ENCODE peak calls at places on chromosomes 5 and 9, in seven cellular contexts. One of them, this sample, is unnamed.

GRCh38 chr9:21121079-21121478 is 20.6 kb downstream of the IFNW1 start:
- DNase-seq in body of pancreas: no peak
- DNase-seq in GM13976: no peak
- DNase-seq in right atrium auricular region: no peak
- DNase-seq in WERI-Rb-1: no peak
- DNase-seq in ovary: no peak
- DNase-seq in Calu3: no peak
- DNase-seq in this sample: no peak

GRCh38 chr5:57216714-57217113 is 42.9 kb downstream of the GPBP1 start:
- DNase-seq in right atrium auricular region: no peak
- DNase-seq in Calu3: no peak
- DNase-seq in body of pancreas: no peak
- DNase-seq in WERI-Rb-1: no peak
- DNase-seq in ovary: no peak
- DNase-seq in GM13976: no peak
- DNase-seq in this sample: no peak

GRCh38 chr5:7927466-7928375 is 58.8 kb downstream of the MTRR start:
- DNase-seq in WERI-Rb-1: peak; percentile 66
- DNase-seq in GM13976: peak; percentile 78
- DNase-seq in body of pancreas: peak; percentile 59
- DNase-seq in Calu3: peak; percentile 70
- DNase-seq in right atrium auricular region: no peak
- DNase-seq in ovary: peak; percentile 67
- DNase-seq in this sample: peak; percentile 71

GRCh38 chr9:133616643-133617405 is 7.6 kb upstream of the FAM163B start:
- DNase-seq in ovary: no peak
- DNase-seq in GM13976: no peak
- DNase-seq in right atrium auricular region: no peak
- DNase-seq in Calu3: no peak
- DNase-seq in body of pancreas: no peak
- DNase-seq in WERI-Rb-1: no peak
- DNase-seq in this sample: no peak

GRCh38 chr9:105842023-105842644 is 147.8 kb downstream of the TMEM38B start:
- DNase-seq in ovary: no peak
- DNase-seq in body of pancreas: peak; percentile 14
- DNase-seq in Calu3: peak; percentile 43
- DNase-seq in WERI-Rb-1: peak; percentile 43
- DNase-seq in GM13976: peak; percentile 55
- DNase-seq in right atrium auricular region: no peak
- DNase-seq in this sample: peak; percentile 47

GRCh38 chr9:137550958-137551655 is 572 bp upstream of the MRPL41 start:
- DNase-seq in ovary: no peak
- DNase-seq in body of pancreas: no peak
- DNase-seq in WERI-Rb-1: peak; percentile 87
- DNase-seq in Calu3: peak; percentile 74
- DNase-seq in GM13976: no peak
- DNase-seq in right atrium auricular region: peak; percentile 77
- DNase-seq in this sample: no peak

GRCh38 chr9:106880863-106881262 is 17.9 kb downstream of the ZNF462 start:
- DNase-seq in GM13976: no peak
- DNase-seq in WERI-Rb-1: no peak
- DNase-seq in right atrium auricular region: no peak
- DNase-seq in Calu3: no peak
- DNase-seq in body of pancreas: no peak
- DNase-seq in ovary: peak; percentile 30
- DNase-seq in this sample: no peak

GRCh38 chr5:121497176-121497575 is 354.5 kb upstream of the FTMT start:
- DNase-seq in right atrium auricular region: no peak
- DNase-seq in ovary: no peak
- DNase-seq in Calu3: no peak
- DNase-seq in WERI-Rb-1: no peak
- DNase-seq in body of pancreas: no peak
- DNase-seq in GM13976: no peak
- DNase-seq in this sample: no peak

GRCh38 chr5:19923742-19924141 is 64.3 kb downstream of the CDH18 start:
- DNase-seq in GM13976: no peak
- DNase-seq in body of pancreas: no peak
- DNase-seq in ovary: no peak
- DNase-seq in right atrium auricular region: no peak
- DNase-seq in WERI-Rb-1: no peak
- DNase-seq in Calu3: no peak
- DNase-seq in this sample: no peak

GRCh38 chr9:133945977-133946753 is 46.0 kb downstream of the VAV2 start:
- DNase-seq in WERI-Rb-1: no peak
- DNase-seq in body of pancreas: peak; percentile 11
- DNase-seq in ovary: no peak
- DNase-seq in Calu3: no peak
- DNase-seq in right atrium auricular region: no peak
- DNase-seq in GM13976: peak; percentile 71
- DNase-seq in this sample: peak; percentile 62

DNA sequence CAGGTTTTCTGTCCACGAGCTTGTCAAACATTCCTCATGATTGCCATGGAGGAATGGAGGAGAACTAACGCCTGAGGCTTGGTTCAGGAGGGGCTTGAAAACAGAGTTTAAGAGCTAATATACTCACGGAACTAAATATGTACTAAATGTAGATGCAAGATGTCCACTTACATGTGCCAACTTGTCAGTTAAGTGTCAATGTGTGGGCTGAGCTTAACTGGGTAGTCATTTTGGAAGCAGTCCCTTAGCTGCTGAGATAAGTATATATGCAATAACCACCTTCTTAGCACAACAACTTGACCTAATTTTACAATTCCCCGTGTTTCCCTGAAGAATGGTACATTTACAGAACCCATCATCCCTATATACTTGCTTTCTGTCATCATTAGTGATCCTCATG is 176.0 kb downstream of the PTPRD start:
- DNase-seq in right atrium auricular region: no peak
- DNase-seq in Calu3: no peak
- DNase-seq in body of pancreas: no peak
- DNase-seq in GM13976: no peak
- DNase-seq in WERI-Rb-1: no peak
- DNase-seq in ovary: no peak
- DNase-seq in this sample: no peak
- TF ChIP-seq CTCF in right atrium auricular region: no peak
- TF ChIP-seq CTCF in Calu3: no peak
- TF ChIP-seq CTCF in body of pancreas: no peak
- TF ChIP-seq CTCF in GM13976: no peak
- TF ChIP-seq CTCF in WERI-Rb-1: no peak
- TF ChIP-seq CTCF in ovary: no peak
- TF ChIP-seq CTCF in this sample: no peak

DNA sequence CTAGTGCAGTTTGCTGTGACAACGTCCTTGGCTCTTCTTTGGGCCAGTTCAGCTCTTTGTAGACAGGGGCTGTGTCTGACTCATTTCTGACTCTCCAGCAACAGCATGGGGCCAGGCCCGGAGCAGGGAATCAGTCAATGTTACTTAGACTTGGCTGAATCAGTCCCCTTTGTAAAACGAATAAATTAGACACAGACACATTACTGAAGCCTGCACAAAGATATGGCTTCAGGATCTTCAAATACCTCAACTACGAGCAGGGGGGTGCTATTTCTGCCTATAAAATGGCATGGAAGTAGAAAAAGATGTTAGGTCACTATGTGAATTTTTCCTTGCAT is 204.7 kb downstream of the TTLL11 start:
- DNase-seq in GM13976: no peak
- DNase-seq in body of pancreas: no peak
- DNase-seq in WERI-Rb-1: no peak
- DNase-seq in right atrium auricular region: peak; percentile 69
- DNase-seq in Calu3: no peak
- DNase-seq in ovary: peak; percentile 62
- DNase-seq in this sample: no peak
- TF ChIP-seq CTCF in GM13976: no peak
- TF ChIP-seq CTCF in body of pancreas: no peak
- TF ChIP-seq CTCF in WERI-Rb-1: no peak
- TF ChIP-seq CTCF in right atrium auricular region: no peak
- TF ChIP-seq CTCF in Calu3: no peak
- TF ChIP-seq CTCF in ovary: no peak
- TF ChIP-seq CTCF in this sample: no peak

GRCh38 chr5:180860273-180860886 is 696 bp downstream of the ZFP62 start:
- DNase-seq in Calu3: peak; percentile 36
- DNase-seq in WERI-Rb-1: peak; percentile 15
- DNase-seq in right atrium auricular region: no peak
- DNase-seq in GM13976: peak; percentile 78
- DNase-seq in body of pancreas: peak; percentile 26
- DNase-seq in ovary: no peak
- DNase-seq in this sample: peak; percentile 83
- TF ChIP-seq CTCF in Calu3: no peak
- TF ChIP-seq CTCF in WERI-Rb-1: peak; percentile 5
- TF ChIP-seq CTCF in right atrium auricular region: peak; percentile 27
- TF ChIP-seq CTCF in GM13976: peak; percentile 13
- TF ChIP-seq CTCF in body of pancreas: peak; percentile 21
- TF ChIP-seq CTCF in ovary: no peak
- TF ChIP-seq CTCF in this sample: no peak

GRCh38 chr5:150613991-150614650 is 26.3 kb upstream of the SYNPO start:
- DNase-seq in GM13976: no peak
- DNase-seq in body of pancreas: peak; percentile 77
- DNase-seq in ovary: no peak
- DNase-seq in Calu3: no peak
- DNase-seq in right atrium auricular region: no peak
- DNase-seq in WERI-Rb-1: no peak
- DNase-seq in this sample: no peak
- TF ChIP-seq CTCF in GM13976: no peak
- TF ChIP-seq CTCF in body of pancreas: peak; percentile 56
- TF ChIP-seq CTCF in ovary: no peak
- TF ChIP-seq CTCF in Calu3: no peak
- TF ChIP-seq CTCF in right atrium auricular region: peak; percentile 39
- TF ChIP-seq CTCF in WERI-Rb-1: peak; percentile 68
- TF ChIP-seq CTCF in this sample: no peak

DNA sequence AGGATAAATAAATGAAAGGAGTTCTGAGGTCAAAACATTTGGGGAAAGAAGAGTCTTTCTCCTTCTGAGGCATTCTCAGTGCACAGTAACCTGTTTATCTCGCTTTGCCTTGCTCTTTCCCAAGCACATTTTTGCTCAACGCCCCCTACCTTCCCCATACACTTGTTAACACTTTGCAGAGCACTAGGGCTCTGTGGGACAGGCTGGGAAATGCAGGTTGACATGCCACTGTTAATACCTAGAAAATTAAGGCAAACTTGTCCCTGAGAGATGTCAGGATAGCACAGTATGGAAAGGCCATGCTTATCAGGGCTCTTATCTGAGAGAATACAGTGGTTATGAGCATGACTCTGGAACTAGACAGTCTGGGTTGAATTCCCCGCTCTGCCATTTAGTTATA is 152.0 kb downstream of the DOCK8 start:
- DNase-seq in right atrium auricular region: no peak
- DNase-seq in WERI-Rb-1: no peak
- DNase-seq in Calu3: no peak
- DNase-seq in body of pancreas: no peak
- DNase-seq in GM13976: no peak
- DNase-seq in ovary: no peak
- DNase-seq in this sample: no peak
- TF ChIP-seq CTCF in right atrium auricular region: no peak
- TF ChIP-seq CTCF in WERI-Rb-1: no peak
- TF ChIP-seq CTCF in Calu3: no peak
- TF ChIP-seq CTCF in body of pancreas: no peak
- TF ChIP-seq CTCF in GM13976: no peak
- TF ChIP-seq CTCF in ovary: no peak
- TF ChIP-seq CTCF in this sample: no peak

DNA sequence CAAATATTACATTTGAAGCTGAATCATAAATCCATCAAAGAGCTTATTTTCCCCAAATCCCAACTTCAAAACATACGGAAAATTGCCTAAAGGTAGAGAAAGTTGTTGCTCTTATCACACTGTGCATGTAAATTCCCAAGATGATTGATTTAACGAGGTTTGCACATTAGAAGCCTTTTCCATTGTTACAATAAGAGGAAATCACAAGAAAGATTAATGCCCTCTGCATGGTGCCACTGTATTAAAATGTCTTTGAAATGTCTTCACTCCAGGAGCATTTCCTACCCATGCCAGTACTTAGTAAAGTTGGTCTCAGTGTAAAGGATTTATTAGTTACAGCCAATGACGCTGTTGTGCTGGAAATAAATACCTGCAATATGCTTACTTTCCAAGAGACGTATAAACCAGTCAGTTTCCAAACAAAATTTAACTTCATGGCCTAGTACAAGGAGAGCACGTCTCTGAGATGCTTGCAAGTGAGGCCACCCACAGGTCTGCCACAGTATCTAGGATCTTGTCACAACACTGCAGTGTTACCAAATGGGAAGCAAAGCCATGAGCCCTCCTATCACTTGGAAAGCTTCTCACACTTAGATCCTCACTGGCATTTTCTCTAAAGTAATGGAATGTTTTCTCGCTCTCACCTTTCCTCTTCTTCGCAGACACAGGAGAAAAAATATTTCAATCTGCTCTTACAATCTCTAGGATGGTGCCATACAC is 112.4 kb downstream of the CETN3 start:
- DNase-seq in body of pancreas: no peak
- DNase-seq in right atrium auricular region: no peak
- DNase-seq in GM13976: no peak
- DNase-seq in Calu3: no peak
- DNase-seq in WERI-Rb-1: no peak
- DNase-seq in ovary: no peak
- DNase-seq in this sample: no peak
- TF ChIP-seq CTCF in body of pancreas: no peak
- TF ChIP-seq CTCF in right atrium auricular region: no peak
- TF ChIP-seq CTCF in GM13976: no peak
- TF ChIP-seq CTCF in Calu3: no peak
- TF ChIP-seq CTCF in WERI-Rb-1: no peak
- TF ChIP-seq CTCF in ovary: no peak
- TF ChIP-seq CTCF in this sample: no peak

GRCh38 chr5:97183100-97183929 is at the start of gene RIOK2:
- DNase-seq in GM13976: peak; percentile 81
- DNase-seq in Calu3: peak; percentile 95
- DNase-seq in body of pancreas: peak; percentile 96
- DNase-seq in right atrium auricular region: peak; percentile 93
- DNase-seq in ovary: peak; percentile 90
- DNase-seq in WERI-Rb-1: peak; percentile 98
- DNase-seq in this sample: peak; percentile 85
- TF ChIP-seq CTCF in GM13976: no peak
- TF ChIP-seq CTCF in Calu3: no peak
- TF ChIP-seq CTCF in body of pancreas: no peak
- TF ChIP-seq CTCF in right atrium auricular region: no peak
- TF ChIP-seq CTCF in ovary: no peak
- TF ChIP-seq CTCF in WERI-Rb-1: no peak
- TF ChIP-seq CTCF in this sample: no peak

DNA sequence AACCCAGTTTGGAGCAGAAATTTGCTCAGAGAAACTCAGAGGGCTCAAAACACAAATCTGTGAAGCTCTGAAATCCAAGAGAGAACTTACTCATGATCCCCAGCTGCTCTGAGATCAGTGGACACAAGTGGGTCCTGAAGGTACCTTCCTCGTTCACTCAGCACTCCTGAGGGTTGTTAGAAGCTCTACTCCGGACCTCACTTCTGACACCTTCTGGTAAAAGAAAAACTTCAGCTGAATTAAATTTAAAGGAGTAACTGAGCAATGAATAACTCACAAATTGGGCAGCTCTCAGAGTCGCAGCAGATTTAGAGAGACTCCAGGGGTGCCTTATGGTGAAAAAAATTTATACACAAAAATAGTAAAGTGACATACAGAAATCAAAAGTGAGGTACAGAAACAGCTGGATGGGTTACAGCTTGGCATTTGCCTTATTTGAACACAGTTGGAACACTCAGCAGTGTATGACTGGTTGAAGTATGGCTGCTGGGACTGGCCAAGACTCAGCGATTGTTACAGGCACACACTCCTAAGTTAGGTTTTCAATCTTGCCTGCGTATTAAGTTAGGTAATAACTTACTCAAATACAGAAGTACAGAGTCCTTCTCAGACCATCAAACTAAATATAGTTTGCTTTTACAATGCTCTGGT is 32.5 kb downstream of the INSL4 start:
- DNase-seq in GM13976: no peak
- DNase-seq in right atrium auricular region: no peak
- DNase-seq in WERI-Rb-1: peak; percentile 21
- DNase-seq in body of pancreas: peak; percentile 24
- DNase-seq in ovary: no peak
- DNase-seq in Calu3: peak; percentile 7
- DNase-seq in this sample: peak; percentile 24
- TF ChIP-seq CTCF in GM13976: no peak
- TF ChIP-seq CTCF in right atrium auricular region: no peak
- TF ChIP-seq CTCF in WERI-Rb-1: no peak
- TF ChIP-seq CTCF in body of pancreas: peak; percentile 21
- TF ChIP-seq CTCF in ovary: no peak
- TF ChIP-seq CTCF in Calu3: no peak
- TF ChIP-seq CTCF in this sample: no peak

This sample was measured in GM20000.